ENCODE peak calls at places on chromosomes 3 and 15, in five cellular contexts. I is IMR-90, N is fibroblast of villous mesenchyme, E is astrocyte of the spinal cord, G is left lung. T is an unnamed sample.

GRCh38 chr3:185744997-185745843 is 79.6 kb downstream of the IGF2BP2 start:
- DNase-seq in I (peak), N (peak), E (peak), G (no peak), T (peak)

GRCh38 chr15:61907753-61908086 is 152.5 kb downstream of the VPS13C start:
- DNase-seq in I (no peak), N (no peak), E (no peak), G (no peak), T (no peak)

GRCh38 chr3:151894219-151894618 is 20.8 kb downstream of the SUCNR1 start:
- DNase-seq in I (no peak), N (no peak), E (no peak), G (no peak), T (no peak)

GRCh38 chr3:47347217-47347801 is 33.5 kb upstream of the PTPN23 start:
- DNase-seq in I (peak), N (peak), E (peak), G (no peak), T (peak)

GRCh38 chr3:8500208-8500961 is 1.2 kb upstream of the LMCD1 start:
- DNase-seq in I (peak), N (peak), E (peak), G (no peak), T (no peak)

GRCh38 chr3:15341030-15341726 is 8.8 kb upstream of the SH3BP5 start:
- DNase-seq in I (no peak), N (no peak), E (no peak), G (no peak), T (no peak)

GRCh38 chr3:180036678-180037455 is at the start of gene PEX5L:
- DNase-seq in I (peak), N (peak), E (peak), G (peak), T (no peak)

GRCh38 chr3:132521921-132522320 is 75.1 kb upstream of the ACKR4 start:
- DNase-seq in I (no peak), N (no peak), E (no peak), G (no peak), T (no peak)

GRCh38 chr3:154745925-154746324 is 315.9 kb upstream of the GPR149 start:
- DNase-seq in I (no peak), N (no peak), E (no peak), G (no peak), T (no peak)

GRCh38 chr15:67002379-67002778 is 63.0 kb upstream of the SMAD3 start:
- DNase-seq in I (no peak), N (no peak), E (no peak), G (no peak), T (no peak)

GRCh38 chr3:129003578-129004112 is 2.5 kb downstream of the EFCC1 start:
- DNase-seq in I (no peak), N (no peak), E (no peak), G (peak), T (no peak)

GRCh38 chr3:119558528-119559339 is 680 bp downstream of the CD80 start:
- DNase-seq in I (no peak), N (no peak), E (no peak), G (no peak), T (no peak)

DNA sequence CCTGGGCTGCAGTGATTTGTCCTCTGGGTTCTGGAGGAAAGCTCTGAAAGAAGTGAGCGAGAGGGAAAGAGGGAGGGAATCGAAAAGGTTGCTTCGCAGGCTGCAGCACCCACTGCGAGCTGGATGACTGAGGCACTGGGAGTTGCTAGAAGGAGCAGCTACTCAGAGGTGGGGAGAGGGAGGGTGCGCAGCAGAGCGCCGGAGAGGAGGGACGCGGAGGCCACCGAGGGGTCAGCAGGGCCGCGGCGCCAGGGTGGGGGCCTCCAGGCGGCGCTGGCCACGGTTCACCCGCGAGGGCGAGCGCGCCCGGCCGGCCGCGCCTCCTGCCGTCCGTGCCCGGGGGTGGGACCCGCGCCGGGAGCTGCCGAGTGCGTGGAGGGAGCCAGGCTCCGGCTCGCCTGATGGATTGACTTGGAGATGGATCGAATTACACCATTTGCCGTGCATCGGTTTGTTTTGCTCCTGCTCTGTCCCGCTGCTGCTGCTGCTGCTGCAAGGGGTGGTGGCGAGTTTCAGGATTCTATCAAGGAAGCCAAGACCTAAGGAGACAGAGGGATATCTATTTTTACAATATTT is at the start of gene SEMA6D:
- DNase-seq in I (peak), N (peak), E (peak), G (peak), T (peak)
- TF ChIP-seq CTCF in I (peak), N (no peak), E (peak), G (peak), T (peak)

GRCh38 chr15:77568960-77569646 is 63.6 kb downstream of the LINGO1 start:
- DNase-seq in I (peak), N (peak), E (peak), G (peak), T (no peak)
- H3K4me3 ChIP-seq in I (no peak), N (peak), E (no peak), G (peak), T (no peak)

DNA sequence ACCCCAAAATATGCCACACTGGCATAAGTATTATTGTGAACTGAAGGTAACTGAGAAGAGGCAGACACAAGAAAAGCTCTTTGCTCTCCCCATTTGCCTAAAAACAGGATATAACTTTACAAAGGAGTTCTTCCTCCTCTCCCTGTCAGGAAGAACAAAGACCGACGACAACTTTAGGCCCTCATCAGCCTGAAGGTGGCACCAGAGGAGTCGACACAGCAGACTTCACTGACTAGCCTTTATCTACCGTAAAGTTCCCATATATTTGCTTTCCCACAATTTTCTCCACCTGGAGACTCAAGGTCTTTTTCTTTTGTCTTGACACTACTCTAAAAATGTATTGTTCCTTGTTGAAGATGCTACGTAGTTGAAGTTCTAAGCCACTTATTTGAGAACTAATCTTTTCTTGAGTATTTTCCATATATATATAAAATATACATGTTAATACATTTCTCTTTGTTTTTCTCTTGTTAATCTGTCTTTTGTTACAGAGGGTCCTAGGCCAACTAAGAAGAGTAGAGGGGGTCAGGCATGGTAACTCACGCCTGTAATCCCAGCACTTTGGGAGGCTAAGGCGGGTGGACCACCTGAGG is 16.2 kb upstream of the XIRP1 start:
- DNase-seq in I (peak), N (peak), E (peak), G (no peak), T (peak)
- TF ChIP-seq CTCF in I (peak), N (peak), E (peak), G (peak), T (peak)

DNA sequence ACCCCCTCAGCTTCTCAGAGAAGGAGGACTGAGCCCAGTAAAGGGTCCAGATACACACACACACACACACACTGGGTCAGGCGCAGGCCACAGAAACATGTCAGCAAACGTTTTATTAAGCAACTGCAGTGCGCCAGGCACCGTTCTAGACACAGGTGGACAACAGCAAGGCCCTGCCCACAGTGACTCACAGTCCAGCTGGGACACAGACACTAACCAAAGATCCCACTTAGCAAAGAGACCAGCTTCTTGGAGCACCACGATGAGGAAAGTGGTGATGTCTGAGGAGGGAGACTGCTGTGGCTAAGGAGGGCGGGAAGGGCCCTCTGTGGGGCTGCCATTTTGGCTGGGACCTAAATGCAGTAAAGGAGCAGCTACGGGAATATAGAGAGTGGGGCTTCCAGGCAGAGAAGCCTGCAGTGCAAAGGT is 2.8 kb upstream of the VILL start:
- DNase-seq in I (peak), N (peak), E (no peak), G (peak), T (no peak)
- H3K4me3 ChIP-seq in I (no peak), N (no peak), E (no peak), G (no peak), T (no peak)